ENCODE peak calls at places on chromosomes 4 and X, in four cellular contexts. One of them, this sample, is unnamed.
A peak's percentile ranks its signal among the peaks of the same experiment; 100 is the strongest.

GRCh38 chrX:125404667-125405160 is 85.0 kb downstream of the TEX13C start:
- DNase-seq in cerebellar cortex: no peak
- DNase-seq in activated naive CD8-positive, alpha-beta T cell treated with anti-CD3 and anti-CD28 coated beads, Interleukin-2, amount 50 U/mL, for 24 hours: no peak
- DNase-seq in NCI-H226: no peak
- DNase-seq in this sample: no peak

GRCh38 chrX:56787734-56788152 is 58.7 kb downstream of the NBDY start:
- DNase-seq in cerebellar cortex: no peak
- DNase-seq in NCI-H226: no peak
- DNase-seq in activated naive CD8-positive, alpha-beta T cell treated with anti-CD3 and anti-CD28 coated beads, Interleukin-2, amount 50 U/mL, for 24 hours: no peak
- DNase-seq in this sample: no peak

GRCh38 chrX:153184787-153185186 is 5.7 kb downstream of the MAGEA1 start:
- DNase-seq in cerebellar cortex: no peak
- DNase-seq in activated naive CD8-positive, alpha-beta T cell treated with anti-CD3 and anti-CD28 coated beads, Interleukin-2, amount 50 U/mL, for 24 hours: no peak
- DNase-seq in NCI-H226: no peak
- DNase-seq in this sample: no peak

GRCh38 chr4:134028411-134028810 is 173.2 kb downstream of the PABPC4L start:
- DNase-seq in cerebellar cortex: no peak
- DNase-seq in NCI-H226: no peak
- DNase-seq in activated naive CD8-positive, alpha-beta T cell treated with anti-CD3 and anti-CD28 coated beads, Interleukin-2, amount 50 U/mL, for 24 hours: no peak
- DNase-seq in this sample: no peak

GRCh38 chr4:9921326-9921725 is 100.0 kb downstream of the SLC2A9 start:
- DNase-seq in activated naive CD8-positive, alpha-beta T cell treated with anti-CD3 and anti-CD28 coated beads, Interleukin-2, amount 50 U/mL, for 24 hours: no peak
- DNase-seq in cerebellar cortex: no peak
- DNase-seq in NCI-H226: no peak
- DNase-seq in this sample: no peak

GRCh38 chrX:50180073-50180940 is 20.5 kb downstream of the AKAP4 start:
- DNase-seq in cerebellar cortex: no peak
- DNase-seq in NCI-H226: no peak
- DNase-seq in activated naive CD8-positive, alpha-beta T cell treated with anti-CD3 and anti-CD28 coated beads, Interleukin-2, amount 50 U/mL, for 24 hours: no peak
- DNase-seq in this sample: no peak

GRCh38 chr4:4496604-4497372 is 45.1 kb downstream of the STX18 start:
- DNase-seq in NCI-H226: peak; percentile 43
- DNase-seq in activated naive CD8-positive, alpha-beta T cell treated with anti-CD3 and anti-CD28 coated beads, Interleukin-2, amount 50 U/mL, for 24 hours: no peak
- DNase-seq in cerebellar cortex: peak; percentile 41
- DNase-seq in this sample: no peak

GRCh38 chrX:115367956-115368355 is 78.4 kb downstream of the LUZP4 start:
- DNase-seq in NCI-H226: no peak
- DNase-seq in cerebellar cortex: no peak
- DNase-seq in activated naive CD8-positive, alpha-beta T cell treated with anti-CD3 and anti-CD28 coated beads, Interleukin-2, amount 50 U/mL, for 24 hours: no peak
- DNase-seq in this sample: no peak

GRCh38 chrX:110992611-110993010 is 103.4 kb upstream of the PAK3 start:
- DNase-seq in cerebellar cortex: peak; percentile 5
- DNase-seq in NCI-H226: no peak
- DNase-seq in activated naive CD8-positive, alpha-beta T cell treated with anti-CD3 and anti-CD28 coated beads, Interleukin-2, amount 50 U/mL, for 24 hours: peak; percentile 1
- DNase-seq in this sample: no peak

GRCh38 chr4:187193141-187193540 is 469.5 kb upstream of the FAT1 start:
- DNase-seq in NCI-H226: no peak
- DNase-seq in activated naive CD8-positive, alpha-beta T cell treated with anti-CD3 and anti-CD28 coated beads, Interleukin-2, amount 50 U/mL, for 24 hours: no peak
- DNase-seq in cerebellar cortex: no peak
- DNase-seq in this sample: no peak

GRCh38 chr4:22595684-22596083 is 79.8 kb upstream of the ADGRA3 start:
- DNase-seq in activated naive CD8-positive, alpha-beta T cell treated with anti-CD3 and anti-CD28 coated beads, Interleukin-2, amount 50 U/mL, for 24 hours: no peak
- DNase-seq in NCI-H226: peak; percentile 3
- DNase-seq in cerebellar cortex: no peak
- DNase-seq in this sample: no peak

GRCh38 chr4:184815046-184815877 is 10.5 kb downstream of the ACSL1 start:
- DNase-seq in cerebellar cortex: peak; percentile 71
- DNase-seq in activated naive CD8-positive, alpha-beta T cell treated with anti-CD3 and anti-CD28 coated beads, Interleukin-2, amount 50 U/mL, for 24 hours: peak; percentile 18
- DNase-seq in NCI-H226: peak; percentile 83
- DNase-seq in this sample: peak; percentile 15

GRCh38 chr4:41718907-41719306 is 29.6 kb downstream of the PHOX2B start:
- DNase-seq in activated naive CD8-positive, alpha-beta T cell treated with anti-CD3 and anti-CD28 coated beads, Interleukin-2, amount 50 U/mL, for 24 hours: no peak
- DNase-seq in NCI-H226: peak; percentile 74
- DNase-seq in cerebellar cortex: no peak
- DNase-seq in this sample: no peak

GRCh38 chr4:7381221-7381889 is 53.4 kb downstream of the PSAPL1 start:
- DNase-seq in NCI-H226: no peak
- DNase-seq in cerebellar cortex: no peak
- DNase-seq in activated naive CD8-positive, alpha-beta T cell treated with anti-CD3 and anti-CD28 coated beads, Interleukin-2, amount 50 U/mL, for 24 hours: no peak
- DNase-seq in this sample: no peak

GRCh38 chr4:3314706-3315260 is 22.0 kb downstream of the RGS12 start:
- DNase-seq in activated naive CD8-positive, alpha-beta T cell treated with anti-CD3 and anti-CD28 coated beads, Interleukin-2, amount 50 U/mL, for 24 hours: no peak
- DNase-seq in cerebellar cortex: no peak
- DNase-seq in NCI-H226: no peak
- DNase-seq in this sample: no peak

GRCh38 chrX:48957477-48957826 is at the start of gene OTUD5:
- DNase-seq in cerebellar cortex: no peak
- DNase-seq in NCI-H226: peak; percentile 51
- DNase-seq in activated naive CD8-positive, alpha-beta T cell treated with anti-CD3 and anti-CD28 coated beads, Interleukin-2, amount 50 U/mL, for 24 hours: peak; percentile 77
- DNase-seq in this sample: no peak

GRCh38 chrX:15384304-15384703 is at the start of gene VEGFD:
- DNase-seq in NCI-H226: no peak
- DNase-seq in cerebellar cortex: peak; percentile 0
- DNase-seq in activated naive CD8-positive, alpha-beta T cell treated with anti-CD3 and anti-CD28 coated beads, Interleukin-2, amount 50 U/mL, for 24 hours: no peak
- DNase-seq in this sample: no peak

GRCh38 chr4:76987153-76987562 is 37.6 kb downstream of the SEPTIN11 start:
- DNase-seq in activated naive CD8-positive, alpha-beta T cell treated with anti-CD3 and anti-CD28 coated beads, Interleukin-2, amount 50 U/mL, for 24 hours: no peak
- DNase-seq in cerebellar cortex: no peak
- DNase-seq in NCI-H226: peak; percentile 44
- DNase-seq in this sample: no peak

GRCh38 chrX:130887392-130887791 is 15.6 kb downstream of the ENOX2 start:
- DNase-seq in NCI-H226: no peak
- DNase-seq in activated naive CD8-positive, alpha-beta T cell treated with anti-CD3 and anti-CD28 coated beads, Interleukin-2, amount 50 U/mL, for 24 hours: no peak
- DNase-seq in cerebellar cortex: no peak
- DNase-seq in this sample: no peak

GRCh38 chrX:136496359-136496767 is 1.0 kb upstream of the HTATSF1 start:
- DNase-seq in activated naive CD8-positive, alpha-beta T cell treated with anti-CD3 and anti-CD28 coated beads, Interleukin-2, amount 50 U/mL, for 24 hours: no peak
- DNase-seq in NCI-H226: no peak
- DNase-seq in cerebellar cortex: no peak
- DNase-seq in this sample: no peak

GRCh38 chr4:88706574-88706973 is 8.9 kb upstream of the NAP1L5 start:
- DNase-seq in activated naive CD8-positive, alpha-beta T cell treated with anti-CD3 and anti-CD28 coated beads, Interleukin-2, amount 50 U/mL, for 24 hours: no peak
- DNase-seq in cerebellar cortex: peak; percentile 90
- DNase-seq in NCI-H226: peak; percentile 5
- DNase-seq in this sample: no peak

GRCh38 chrX:68462197-68462596 is 28.9 kb upstream of the OPHN1 start:
- DNase-seq in cerebellar cortex: no peak
- DNase-seq in activated naive CD8-positive, alpha-beta T cell treated with anti-CD3 and anti-CD28 coated beads, Interleukin-2, amount 50 U/mL, for 24 hours: no peak
- DNase-seq in NCI-H226: peak; percentile 61
- DNase-seq in this sample: no peak

GRCh38 chr4:7374571-7374970 is 60.2 kb downstream of the PSAPL1 start:
- DNase-seq in NCI-H226: no peak
- DNase-seq in cerebellar cortex: no peak
- DNase-seq in activated naive CD8-positive, alpha-beta T cell treated with anti-CD3 and anti-CD28 coated beads, Interleukin-2, amount 50 U/mL, for 24 hours: no peak
- DNase-seq in this sample: no peak

GRCh38 chrX:39476596-39476995 is 621.2 kb downstream of the BCOR start:
- DNase-seq in activated naive CD8-positive, alpha-beta T cell treated with anti-CD3 and anti-CD28 coated beads, Interleukin-2, amount 50 U/mL, for 24 hours: no peak
- DNase-seq in NCI-H226: no peak
- DNase-seq in cerebellar cortex: no peak
- DNase-seq in this sample: no peak

This sample was measured in AML-193.